ENCODE peak calls at places on chromosomes 12 and 14, in four cellular contexts. One of them, this sample, is unnamed.

GRCh38 chr12:52395761-52396434 is 10.2 kb downstream of the KRT82 start:
- DNase-seq in tibial artery: no peak
- DNase-seq in endodermal cell: peak
- DNase-seq in suprapubic skin: no peak
- DNase-seq in this sample: peak

GRCh38 chr14:74475678-74476077 is 17.4 kb downstream of the NPC2 start:
- DNase-seq in tibial artery: no peak
- DNase-seq in suprapubic skin: no peak
- DNase-seq in endodermal cell: no peak
- DNase-seq in this sample: no peak

GRCh38 chr12:41998451-41998850 is 146.2 kb downstream of the GXYLT1 start:
- DNase-seq in suprapubic skin: no peak
- DNase-seq in tibial artery: no peak
- DNase-seq in endodermal cell: no peak
- DNase-seq in this sample: no peak

GRCh38 chr14:64772394-64772950 is 68.2 kb downstream of the PLEKHG3 start:
- DNase-seq in tibial artery: peak
- DNase-seq in endodermal cell: peak
- DNase-seq in suprapubic skin: no peak
- DNase-seq in this sample: no peak

GRCh38 chr12:5188413-5188930 is 144.8 kb downstream of the KCNA5 start:
- DNase-seq in tibial artery: no peak
- DNase-seq in endodermal cell: no peak
- DNase-seq in suprapubic skin: no peak
- DNase-seq in this sample: no peak

GRCh38 chr14:103905861-103906456 is 22.3 kb upstream of the TDRD9 start:
- DNase-seq in endodermal cell: peak
- DNase-seq in suprapubic skin: no peak
- DNase-seq in tibial artery: no peak
- DNase-seq in this sample: no peak

GRCh38 chr12:10392394-10392930 is 2.6 kb upstream of the KLRK1 start:
- DNase-seq in suprapubic skin: no peak
- DNase-seq in endodermal cell: no peak
- DNase-seq in tibial artery: peak
- DNase-seq in this sample: peak

GRCh38 chr14:100593751-100594624 is 6.8 kb upstream of the BEGAIN start:
- DNase-seq in suprapubic skin: no peak
- DNase-seq in endodermal cell: peak
- DNase-seq in tibial artery: peak
- DNase-seq in this sample: no peak

GRCh38 chr12:121915841-121916321 is 2.5 kb upstream of the CFAP251 start:
- DNase-seq in tibial artery: no peak
- DNase-seq in suprapubic skin: no peak
- DNase-seq in endodermal cell: no peak
- DNase-seq in this sample: no peak

GRCh38 chr12:123903301-123904065 is 69.1 kb downstream of the CCDC92 start:
- DNase-seq in tibial artery: no peak
- DNase-seq in suprapubic skin: no peak
- DNase-seq in endodermal cell: no peak
- DNase-seq in this sample: no peak

GRCh38 chr12:119547016-119547415 is 46.6 kb upstream of the TMEM233 start:
- DNase-seq in suprapubic skin: no peak
- DNase-seq in tibial artery: no peak
- DNase-seq in endodermal cell: no peak
- DNase-seq in this sample: no peak

GRCh38 chr12:132379996-132380395 is 50.6 kb upstream of the GALNT9 start:
- DNase-seq in tibial artery: no peak
- DNase-seq in suprapubic skin: no peak
- DNase-seq in endodermal cell: peak
- DNase-seq in this sample: no peak

GRCh38 chr12:38844237-38844636 is 61.2 kb downstream of the CPNE8 start:
- DNase-seq in suprapubic skin: no peak
- DNase-seq in tibial artery: no peak
- DNase-seq in endodermal cell: no peak
- DNase-seq in this sample: no peak

GRCh38 chr14:23118506-23119361 is at the start of gene CEBPE:
- DNase-seq in endodermal cell: no peak
- DNase-seq in tibial artery: peak
- DNase-seq in suprapubic skin: no peak
- DNase-seq in this sample: no peak

GRCh38 chr14:77912754-77913556 is 113.0 kb downstream of the ADCK1 start:
- DNase-seq in suprapubic skin: no peak
- DNase-seq in endodermal cell: no peak
- DNase-seq in tibial artery: no peak
- DNase-seq in this sample: no peak

GRCh38 chr14:92397140-92397815 is 74.3 kb downstream of the SLC24A4 start:
- DNase-seq in suprapubic skin: no peak
- DNase-seq in endodermal cell: no peak
- DNase-seq in tibial artery: no peak
- DNase-seq in this sample: no peak

GRCh38 chr12:7197846-7198245 is 8.4 kb downstream of the PEX5 start:
- DNase-seq in tibial artery: no peak
- DNase-seq in suprapubic skin: no peak
- DNase-seq in endodermal cell: no peak
- DNase-seq in this sample: no peak

GRCh38 chr12:52404951-52405350 is 1.2 kb downstream of the KRT82 start:
- DNase-seq in suprapubic skin: no peak
- DNase-seq in tibial artery: no peak
- DNase-seq in endodermal cell: no peak
- DNase-seq in this sample: no peak

GRCh38 chr14:70361893-70362292 is 2.4 kb upstream of the COX16 start:
- DNase-seq in endodermal cell: no peak
- DNase-seq in tibial artery: no peak
- DNase-seq in suprapubic skin: no peak
- DNase-seq in this sample: no peak

GRCh38 chr12:69196302-69197288 is 42.8 kb upstream of the CPSF6 start:
- DNase-seq in suprapubic skin: no peak
- DNase-seq in endodermal cell: peak
- DNase-seq in tibial artery: no peak
- DNase-seq in this sample: no peak

GRCh38 chr12:44875417-44875953 is 630 bp downstream of the NELL2 start:
- DNase-seq in suprapubic skin: no peak
- DNase-seq in endodermal cell: peak
- DNase-seq in tibial artery: no peak
- DNase-seq in this sample: peak

GRCh38 chr14:105013150-105013787 is 7.6 kb downstream of the CDCA4 start:
- DNase-seq in suprapubic skin: no peak
- DNase-seq in endodermal cell: no peak
- DNase-seq in tibial artery: peak
- DNase-seq in this sample: peak

GRCh38 chr12:17992002-17992656 is 97.9 kb downstream of the RERGL start:
- DNase-seq in suprapubic skin: no peak
- DNase-seq in endodermal cell: peak
- DNase-seq in tibial artery: no peak
- DNase-seq in this sample: peak

GRCh38 chr12:119363037-119363436 is 28.5 kb downstream of the CCDC60 start:
- DNase-seq in suprapubic skin: no peak
- DNase-seq in tibial artery: no peak
- DNase-seq in endodermal cell: no peak
- DNase-seq in this sample: no peak

GRCh38 chr14:23115492-23115850 is 3.6 kb downstream of the CEBPE start:
- DNase-seq in endodermal cell: peak
- DNase-seq in suprapubic skin: no peak
- DNase-seq in tibial artery: peak
- DNase-seq in this sample: no peak

GRCh38 chr14:33728010-33728498 is 222.8 kb downstream of the EGLN3 start:
- DNase-seq in suprapubic skin: no peak
- DNase-seq in endodermal cell: no peak
- DNase-seq in tibial artery: no peak
- DNase-seq in this sample: no peak

GRCh38 chr14:104305511-104306449 is 167.4 kb downstream of the KIF26A start:
- DNase-seq in endodermal cell: no peak
- DNase-seq in suprapubic skin: no peak
- DNase-seq in tibial artery: no peak
- DNase-seq in this sample: no peak

GRCh38 chr12:27580561-27581330 is 56.7 kb downstream of the PPFIBP1 start:
- DNase-seq in suprapubic skin: no peak
- DNase-seq in tibial artery: no peak
- DNase-seq in endodermal cell: no peak
- DNase-seq in this sample: no peak
- H3K27ac ChIP-seq in suprapubic skin: no peak
- H3K27ac ChIP-seq in tibial artery: no peak
- H3K27ac ChIP-seq in endodermal cell: no peak
- H3K27ac ChIP-seq in this sample: no peak

GRCh38 chr14:53807580-53807979 is 149.0 kb downstream of the BMP4 start:
- DNase-seq in endodermal cell: no peak
- DNase-seq in tibial artery: peak
- DNase-seq in suprapubic skin: no peak
- DNase-seq in this sample: no peak
- TF ChIP-seq CTCF in endodermal cell: no peak
- TF ChIP-seq CTCF in tibial artery: no peak
- TF ChIP-seq CTCF in suprapubic skin: no peak
- TF ChIP-seq CTCF in this sample: no peak

GRCh38 chr12:130948751-130949150 is 5.0 kb upstream of the ADGRD1 start:
- DNase-seq in suprapubic skin: no peak
- DNase-seq in tibial artery: no peak
- DNase-seq in endodermal cell: no peak
- DNase-seq in this sample: no peak

GRCh38 chr12:130944878-130945277 is 8.8 kb upstream of the ADGRD1 start:
- DNase-seq in tibial artery: no peak
- DNase-seq in endodermal cell: no peak
- DNase-seq in suprapubic skin: no peak
- DNase-seq in this sample: no peak

GRCh38 chr12:130945793-130946492 is 7.8 kb upstream of the ADGRD1 start:
- DNase-seq in suprapubic skin: no peak
- DNase-seq in endodermal cell: peak
- DNase-seq in tibial artery: no peak
- DNase-seq in this sample: no peak

GRCh38 chr12:130948136-130948535 is 5.6 kb upstream of the ADGRD1 start:
- DNase-seq in suprapubic skin: no peak
- DNase-seq in tibial artery: no peak
- DNase-seq in endodermal cell: peak
- DNase-seq in this sample: no peak

DNA sequence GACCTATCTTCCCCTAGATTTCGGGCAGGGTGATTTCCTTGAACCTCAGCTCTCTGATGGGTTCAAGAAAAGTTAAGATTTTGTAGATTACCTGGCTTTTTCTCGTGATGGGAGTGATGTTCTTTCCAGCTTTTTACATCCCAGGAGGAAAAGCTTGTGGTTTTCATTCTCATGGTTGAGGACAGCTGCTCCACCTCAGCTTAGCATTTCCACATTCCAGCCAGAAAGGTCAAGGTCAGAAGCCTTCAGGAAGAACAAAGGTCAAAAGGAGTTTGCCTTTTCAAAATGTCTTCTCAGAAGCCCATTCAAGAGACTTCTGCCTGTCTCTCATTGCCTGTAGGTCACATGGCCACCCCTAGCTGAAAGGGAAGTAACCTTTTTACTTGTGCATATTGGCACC is 6.7 kb upstream of the ADGRD1 start:
- DNase-seq in suprapubic skin: no peak
- DNase-seq in endodermal cell: peak
- DNase-seq in tibial artery: no peak
- DNase-seq in this sample: no peak
- H3K27ac ChIP-seq in suprapubic skin: peak
- H3K27ac ChIP-seq in endodermal cell: no peak
- H3K27ac ChIP-seq in tibial artery: peak
- H3K27ac ChIP-seq in this sample: no peak

DNA sequence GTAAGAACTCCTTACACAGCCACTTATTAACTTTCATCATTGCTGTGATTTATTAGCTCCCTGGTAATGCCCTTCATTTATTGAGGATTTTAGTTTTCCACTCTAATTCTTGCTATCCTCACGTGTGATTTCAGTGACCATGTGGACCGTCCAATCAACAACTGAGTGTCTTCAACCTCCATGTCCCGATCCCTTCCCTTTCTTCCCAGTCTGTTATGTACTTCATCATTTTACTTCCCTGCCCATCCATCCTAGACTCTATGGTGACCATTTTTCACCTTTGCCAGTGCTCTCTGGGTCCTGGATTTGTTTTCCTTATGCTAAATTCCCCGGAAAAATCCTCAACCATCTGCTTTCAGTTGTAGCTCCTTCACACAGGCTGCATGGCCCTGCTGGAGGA is 111.0 kb downstream of the MSRB3 start:
- DNase-seq in endodermal cell: no peak
- DNase-seq in suprapubic skin: no peak
- DNase-seq in tibial artery: no peak
- DNase-seq in this sample: no peak
- TF ChIP-seq CTCF in endodermal cell: no peak
- TF ChIP-seq CTCF in suprapubic skin: no peak
- TF ChIP-seq CTCF in tibial artery: no peak
- TF ChIP-seq CTCF in this sample: no peak

GRCh38 chr14:89357655-89358297 is 59.3 kb downstream of the FOXN3 start:
- DNase-seq in suprapubic skin: no peak
- DNase-seq in endodermal cell: no peak
- DNase-seq in tibial artery: no peak
- DNase-seq in this sample: no peak
- H3K27ac ChIP-seq in suprapubic skin: no peak
- H3K27ac ChIP-seq in endodermal cell: no peak
- H3K27ac ChIP-seq in tibial artery: no peak
- H3K27ac ChIP-seq in this sample: no peak

GRCh38 chr14:30582376-30582775 is 23.4 kb downstream of the G2E3 start:
- DNase-seq in endodermal cell: no peak
- DNase-seq in tibial artery: no peak
- DNase-seq in suprapubic skin: no peak
- DNase-seq in this sample: no peak

GRCh38 chr14:30581283-30581625 is 22.3 kb downstream of the G2E3 start:
- DNase-seq in endodermal cell: no peak
- DNase-seq in suprapubic skin: no peak
- DNase-seq in tibial artery: no peak
- DNase-seq in this sample: no peak

GRCh38 chr14:30584058-30584630 is 25.2 kb downstream of the G2E3 start:
- DNase-seq in suprapubic skin: no peak
- DNase-seq in tibial artery: no peak
- DNase-seq in endodermal cell: no peak
- DNase-seq in this sample: no peak

GRCh38 chr14:30585204-30585603 is 26.2 kb downstream of the G2E3 start:
- DNase-seq in suprapubic skin: no peak
- DNase-seq in tibial artery: no peak
- DNase-seq in endodermal cell: no peak
- DNase-seq in this sample: no peak

DNA sequence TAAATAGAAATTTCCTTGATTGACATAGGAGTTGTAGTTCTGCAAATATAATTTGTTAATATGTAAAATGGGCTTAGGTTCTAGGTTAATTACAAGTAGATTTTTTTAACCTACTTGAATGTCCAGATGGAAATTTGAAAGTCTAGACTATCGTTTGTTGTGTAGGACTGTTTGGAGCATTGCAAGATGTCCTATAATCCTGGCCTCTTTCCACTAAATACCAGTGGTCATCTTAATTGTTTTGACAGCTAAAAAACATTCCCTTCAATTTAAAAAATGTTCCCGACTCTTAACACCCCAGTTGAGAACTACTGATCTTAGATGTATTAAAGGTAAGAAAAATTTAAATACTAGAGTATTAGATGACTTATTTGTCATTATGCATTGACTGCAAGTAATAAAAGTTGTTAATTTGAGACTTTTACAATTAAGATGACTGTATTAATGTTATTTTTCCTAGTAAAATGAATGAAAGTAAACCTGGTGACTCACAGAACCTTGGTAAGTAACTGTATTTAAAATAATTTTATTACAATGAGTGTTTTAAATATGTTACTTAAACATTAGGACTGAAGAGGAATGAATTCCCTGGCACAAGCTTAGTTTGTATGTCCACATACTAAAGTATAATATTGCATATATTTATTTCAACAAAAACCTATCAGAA is 21.8 kb downstream of the G2E3 start:
- DNase-seq in endodermal cell: no peak
- DNase-seq in tibial artery: no peak
- DNase-seq in suprapubic skin: no peak
- DNase-seq in this sample: no peak
- TF ChIP-seq CTCF in endodermal cell: no peak
- TF ChIP-seq CTCF in tibial artery: no peak
- TF ChIP-seq CTCF in suprapubic skin: no peak
- TF ChIP-seq CTCF in this sample: no peak

GRCh38 chr12:3999904-4000303 is 126.7 kb upstream of the PARP11 start:
- DNase-seq in suprapubic skin: no peak
- DNase-seq in endodermal cell: peak
- DNase-seq in tibial artery: no peak
- DNase-seq in this sample: no peak
- H3K27ac ChIP-seq in suprapubic skin: no peak
- H3K27ac ChIP-seq in endodermal cell: no peak
- H3K27ac ChIP-seq in tibial artery: no peak
- H3K27ac ChIP-seq in this sample: no peak